ENCODE peak calls at places on chromosomes 11 and 22, in four cellular contexts. N, J, D and A are unnamed samples.

GRCh38 chr22:32823024-32823730 is 21.7 kb downstream of the TIMP3 start:
- DNase-seq in N (no peak), J (no peak), D (no peak), A (no peak)

GRCh38 chr11:73359341-73359740 is 16.9 kb upstream of the RELT start:
- DNase-seq in N (no peak), J (peak), D (no peak), A (no peak)

GRCh38 chr11:117822031-117822521 is 2.5 kb downstream of the FXYD2 start:
- DNase-seq in N (peak), J (no peak), D (no peak), A (peak)

GRCh38 chr11:20501971-20502370 is 97.4 kb upstream of the SLC6A5 start:
- DNase-seq in N (no peak), J (no peak), D (no peak), A (no peak)

GRCh38 chr11:47857485-47858168 is 9.5 kb upstream of the NUP160 start:
- DNase-seq in N (no peak), J (no peak), D (no peak), A (no peak)

GRCh38 chr11:133133053-133133452 is 399.2 kb downstream of the OPCML start:
- DNase-seq in N (no peak), J (no peak), D (no peak), A (no peak)

GRCh38 chr11:8017071-8017470 is 29.9 kb downstream of the EIF3F start:
- DNase-seq in N (no peak), J (no peak), D (no peak), A (no peak)

GRCh38 chr11:1401656-1402221 is 12.0 kb downstream of the BRSK2 start:
- DNase-seq in N (peak), J (peak), D (no peak), A (no peak)

GRCh38 chr11:68889948-68890446 is 13.6 kb downstream of the MRPL21 start:
- DNase-seq in N (peak), J (peak), D (no peak), A (peak)

GRCh38 chr11:70220136-70220535 is 17.0 kb downstream of the FADD start:
- DNase-seq in N (no peak), J (no peak), D (no peak), A (no peak)

GRCh38 chr11:71532016-71532610 is 5.0 kb downstream of the KRTAP5-7 start:
- DNase-seq in N (no peak), J (no peak), D (no peak), A (no peak)

GRCh38 chr11:71535825-71536224 is 2.0 kb upstream of the KRTAP5-8 start:
- DNase-seq in N (no peak), J (no peak), D (no peak), A (no peak)

GRCh38 chr11:71539017-71539416 is 1.2 kb downstream of the KRTAP5-8 start:
- DNase-seq in N (no peak), J (no peak), D (no peak), A (no peak)

GRCh38 chr11:71542382-71542781 is 4.6 kb downstream of the KRTAP5-8 start:
- DNase-seq in N (no peak), J (no peak), D (no peak), A (no peak)

GRCh38 chr11:71537537-71537936 is 288 bp upstream of the KRTAP5-8 start:
- DNase-seq in N (no peak), J (no peak), D (no peak), A (no peak)
- TF ChIP-seq CTCF in N (no peak), J (no peak), D (no peak), A (no peak)

GRCh38 chr22:37961062-37961461 is 7.6 kb downstream of the POLR2F start:
- DNase-seq in N (no peak), J (no peak), D (no peak), A (no peak)

GRCh38 chr22:37953437-37954179 is at the start of the genes C22orf23 and POLR2F:
- DNase-seq in N (peak), J (peak), D (peak), A (peak)

GRCh38 chr22:37957232-37957631 is 3.7 kb downstream of the POLR2F start:
- DNase-seq in N (no peak), J (no peak), D (no peak), A (no peak)

DNA sequence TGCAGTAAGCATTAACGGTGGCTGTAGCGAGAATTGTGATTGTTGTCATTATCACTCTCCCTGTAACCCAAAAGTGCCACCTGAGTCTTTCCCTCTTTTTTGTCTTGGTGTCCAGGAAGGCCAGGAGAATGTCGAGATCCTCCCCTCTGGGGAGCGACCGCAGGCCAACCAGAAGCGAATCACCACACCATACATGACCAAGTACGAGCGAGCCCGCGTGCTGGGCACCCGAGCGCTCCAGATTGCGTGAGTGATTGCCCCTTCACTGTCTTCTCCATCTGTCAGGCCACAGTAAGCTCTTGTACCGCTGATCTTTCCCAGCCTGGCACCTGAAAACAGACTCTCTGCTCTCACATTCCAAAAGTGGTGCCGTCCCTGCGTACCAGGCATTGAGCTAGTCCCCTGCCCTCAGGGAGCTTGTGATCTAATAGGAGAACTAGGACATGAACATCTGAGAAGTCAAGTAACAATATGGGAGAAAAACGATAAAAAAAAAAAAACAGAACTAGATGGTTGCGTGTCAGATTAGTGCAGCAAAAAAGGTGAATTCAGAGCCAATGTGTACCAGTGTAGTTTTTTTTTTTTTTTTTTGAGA is 5.8 kb downstream of the POLR2F start:
- DNase-seq in N (no peak), J (no peak), D (no peak), A (no peak)
- H3K27ac ChIP-seq in N (no peak), J (no peak), D (no peak), A (no peak)

DNA sequence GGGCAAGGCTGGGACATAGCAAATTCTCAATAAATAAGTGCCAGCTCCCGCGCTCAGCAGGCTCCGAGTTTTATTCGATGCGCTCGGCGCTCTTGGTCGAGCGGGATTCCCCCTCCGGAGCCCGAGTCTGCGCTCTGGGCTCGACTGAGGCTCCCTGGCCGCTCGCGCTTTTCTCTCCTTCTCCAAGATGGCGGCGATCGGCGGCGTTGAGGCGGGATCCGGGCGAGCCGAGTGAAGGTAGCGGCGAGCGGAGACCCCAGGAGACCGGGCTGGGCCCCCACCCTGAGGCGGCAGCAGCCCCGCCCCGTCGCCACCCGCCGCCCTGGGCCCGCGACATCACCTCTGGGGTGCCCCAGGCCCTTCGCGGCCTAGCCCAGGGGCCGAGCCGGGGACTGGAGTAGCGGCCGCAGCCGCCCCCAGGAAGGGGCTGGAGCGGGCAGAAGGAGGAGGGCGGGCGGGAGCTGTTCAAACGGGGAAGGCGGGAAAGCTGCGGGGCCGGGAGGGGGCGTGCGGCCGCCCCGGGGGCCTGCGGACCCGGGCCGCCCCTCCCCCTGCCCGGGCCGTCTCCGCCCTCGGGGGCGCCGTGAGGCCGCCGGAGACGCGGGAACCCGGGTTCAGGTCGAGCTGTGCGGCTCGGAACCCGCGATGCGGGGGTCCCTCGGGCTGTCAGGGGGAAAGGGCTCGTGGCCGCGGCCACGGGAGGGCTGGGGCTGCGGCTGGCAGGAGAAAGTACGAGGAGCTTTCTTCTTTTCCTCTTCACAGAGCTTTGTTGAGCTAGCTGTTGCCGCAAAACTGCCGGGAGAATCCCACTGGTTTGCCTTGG is at the start of gene HMGXB4:
- DNase-seq in N (peak), J (peak), D (peak), A (peak)
- TF ChIP-seq CTCF in N (peak), J (no peak), D (no peak), A (no peak)

GRCh38 chr11:35009941-35010337 is 93.5 kb downstream of the PDHX start:
- DNase-seq in N (no peak), J (no peak), D (no peak), A (no peak)
- H3K27ac ChIP-seq in N (no peak), J (no peak), D (no peak), A (no peak)

GRCh38 chr11:59173964-59174663 is 2.2 kb downstream of the DTX4 start:
- DNase-seq in N (peak), J (no peak), D (no peak), A (no peak)

GRCh38 chr11:59173080-59173963 is 1.4 kb downstream of the DTX4 start:
- DNase-seq in N (peak), J (no peak), D (no peak), A (peak)

GRCh38 chr11:59174664-59175033 is 2.7 kb downstream of the DTX4 start:
- DNase-seq in N (peak), J (no peak), D (no peak), A (no peak)

GRCh38 chr11:59172345-59173079 is 580 bp downstream of the DTX4 start:
- DNase-seq in N (peak), J (no peak), D (no peak), A (peak)

DNA sequence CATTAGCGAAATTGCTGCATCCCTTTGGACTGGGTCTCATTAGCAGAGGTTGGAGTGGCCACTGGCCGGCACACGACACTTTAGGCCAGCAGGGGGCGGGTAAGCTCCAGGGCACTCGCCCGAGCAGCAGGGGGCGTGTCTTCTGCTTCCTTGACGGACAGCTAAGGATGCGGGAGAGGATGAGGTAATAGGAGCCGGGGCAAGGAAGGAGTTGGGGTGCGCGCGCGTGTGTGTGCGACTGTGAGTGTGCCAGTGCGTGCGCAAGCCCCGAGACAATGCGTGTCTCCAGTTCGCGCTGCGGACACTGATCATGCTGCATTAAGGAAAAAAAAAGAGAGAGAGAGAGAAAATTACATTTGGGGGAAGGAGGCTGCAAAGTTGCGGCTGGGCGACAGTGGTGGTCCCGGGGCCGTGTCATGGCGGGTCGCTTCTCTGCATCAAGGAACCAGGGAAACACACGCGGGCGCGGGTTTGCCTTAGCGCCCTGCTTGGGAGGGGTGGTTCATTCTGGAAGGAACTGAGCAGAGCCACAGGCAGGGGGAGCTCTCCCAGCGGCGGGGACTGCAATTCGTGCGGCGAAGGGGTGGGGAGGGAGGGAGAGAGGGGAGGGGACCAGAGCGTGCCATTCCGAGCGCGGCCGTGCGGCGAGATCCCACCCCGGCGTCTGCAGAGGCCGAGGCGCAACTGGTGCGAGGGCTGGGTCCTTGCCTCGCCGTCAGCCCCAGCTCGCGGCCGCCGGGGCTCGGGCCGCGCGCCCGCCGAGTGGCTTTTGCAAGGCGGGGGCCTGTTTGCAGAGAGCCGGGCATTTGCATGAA is at the start of gene DTX4:
- DNase-seq in N (peak), J (peak), D (peak), A (peak)
- TF ChIP-seq CTCF in N (peak), J (peak), D (peak), A (peak)